ENCODE peak calls at places on chromosomes 5 and 9, in seven cellular contexts. One of them, this sample, is unnamed.

GRCh38 chr5:151592855-151593408 is 1.8 kb upstream of the FAT2 start:
- DNase-seq in activated CD4-positive, alpha-beta T cell treated with anti-CD3 and anti-CD28 coated beads for 24 hours: no peak
- DNase-seq in AG10803: no peak
- DNase-seq in GM19239: peak; percentile 41
- DNase-seq in psoas muscle: no peak
- DNase-seq in naive B cell: no peak
- DNase-seq in LHCN-M2: peak; percentile 97
- DNase-seq in this sample: no peak

GRCh38 chr9:89281106-89281505 is 29.9 kb upstream of the CKS2 start:
- DNase-seq in activated CD4-positive, alpha-beta T cell treated with anti-CD3 and anti-CD28 coated beads for 24 hours: no peak
- DNase-seq in AG10803: peak; percentile 29
- DNase-seq in GM19239: no peak
- DNase-seq in psoas muscle: no peak
- DNase-seq in naive B cell: no peak
- DNase-seq in LHCN-M2: no peak
- DNase-seq in this sample: no peak

GRCh38 chr5:36396640-36397039 is 94.9 kb upstream of the RANBP3L start:
- DNase-seq in activated CD4-positive, alpha-beta T cell treated with anti-CD3 and anti-CD28 coated beads for 24 hours: no peak
- DNase-seq in AG10803: peak; percentile 37
- DNase-seq in GM19239: no peak
- DNase-seq in psoas muscle: no peak
- DNase-seq in naive B cell: no peak
- DNase-seq in LHCN-M2: peak; percentile 45
- DNase-seq in this sample: no peak

GRCh38 chr9:129568560-129569505 is 52.1 kb downstream of the C9orf50 start:
- DNase-seq in activated CD4-positive, alpha-beta T cell treated with anti-CD3 and anti-CD28 coated beads for 24 hours: no peak
- DNase-seq in AG10803: peak; percentile 42
- DNase-seq in GM19239: no peak
- DNase-seq in psoas muscle: peak; percentile 67
- DNase-seq in naive B cell: no peak
- DNase-seq in LHCN-M2: no peak
- DNase-seq in this sample: no peak

GRCh38 chr5:171484460-171484899 is 65.0 kb downstream of the FGF18 start:
- DNase-seq in activated CD4-positive, alpha-beta T cell treated with anti-CD3 and anti-CD28 coated beads for 24 hours: peak; percentile 45
- DNase-seq in AG10803: peak; percentile 18
- DNase-seq in GM19239: peak; percentile 58
- DNase-seq in psoas muscle: no peak
- DNase-seq in naive B cell: peak; percentile 9
- DNase-seq in LHCN-M2: peak; percentile 7
- DNase-seq in this sample: peak; percentile 78

GRCh38 chr9:126483468-126484056 is 130.2 kb upstream of the LMX1B start:
- DNase-seq in activated CD4-positive, alpha-beta T cell treated with anti-CD3 and anti-CD28 coated beads for 24 hours: no peak
- DNase-seq in AG10803: no peak
- DNase-seq in GM19239: no peak
- DNase-seq in psoas muscle: no peak
- DNase-seq in naive B cell: no peak
- DNase-seq in LHCN-M2: no peak
- DNase-seq in this sample: no peak

GRCh38 chr5:25618821-25619220 is 974.0 kb upstream of the CDH10 start:
- DNase-seq in activated CD4-positive, alpha-beta T cell treated with anti-CD3 and anti-CD28 coated beads for 24 hours: no peak
- DNase-seq in AG10803: no peak
- DNase-seq in GM19239: no peak
- DNase-seq in psoas muscle: no peak
- DNase-seq in naive B cell: no peak
- DNase-seq in LHCN-M2: no peak
- DNase-seq in this sample: no peak

GRCh38 chr9:70113403-70114022 is 69.9 kb downstream of the MAMDC2 start:
- DNase-seq in activated CD4-positive, alpha-beta T cell treated with anti-CD3 and anti-CD28 coated beads for 24 hours: no peak
- DNase-seq in AG10803: peak; percentile 72
- DNase-seq in GM19239: peak; percentile 9
- DNase-seq in psoas muscle: peak; percentile 68
- DNase-seq in naive B cell: no peak
- DNase-seq in LHCN-M2: peak; percentile 70
- DNase-seq in this sample: peak; percentile 34

GRCh38 chr5:75044406-75044805 is 8.0 kb downstream of the GCNT4 start:
- DNase-seq in activated CD4-positive, alpha-beta T cell treated with anti-CD3 and anti-CD28 coated beads for 24 hours: no peak
- DNase-seq in AG10803: no peak
- DNase-seq in GM19239: no peak
- DNase-seq in psoas muscle: no peak
- DNase-seq in naive B cell: no peak
- DNase-seq in LHCN-M2: peak; percentile 21
- DNase-seq in this sample: no peak

GRCh38 chr9:130770679-130771442 is 64.2 kb upstream of the ABL1 start:
- DNase-seq in activated CD4-positive, alpha-beta T cell treated with anti-CD3 and anti-CD28 coated beads for 24 hours: no peak
- DNase-seq in AG10803: peak; percentile 71
- DNase-seq in GM19239: peak; percentile 40
- DNase-seq in psoas muscle: no peak
- DNase-seq in naive B cell: peak; percentile 12
- DNase-seq in LHCN-M2: peak; percentile 65
- DNase-seq in this sample: peak; percentile 65

GRCh38 chr5:103450333-103451061 is 112.1 kb downstream of the NUDT12 start:
- DNase-seq in activated CD4-positive, alpha-beta T cell treated with anti-CD3 and anti-CD28 coated beads for 24 hours: no peak
- DNase-seq in AG10803: peak; percentile 94
- DNase-seq in GM19239: no peak
- DNase-seq in psoas muscle: no peak
- DNase-seq in naive B cell: no peak
- DNase-seq in LHCN-M2: peak; percentile 85
- DNase-seq in this sample: no peak

GRCh38 chr5:154220625-154221024 is 30.1 kb downstream of the GALNT10 start:
- DNase-seq in activated CD4-positive, alpha-beta T cell treated with anti-CD3 and anti-CD28 coated beads for 24 hours: no peak
- DNase-seq in AG10803: peak; percentile 77
- DNase-seq in GM19239: no peak
- DNase-seq in psoas muscle: no peak
- DNase-seq in naive B cell: no peak
- DNase-seq in LHCN-M2: peak; percentile 79
- DNase-seq in this sample: no peak